ENCODE peak calls at places on chromosomes 12 and 14, in six cellular contexts. One of them, this sample, is unnamed.

GRCh38 chr12:41190360-41190759 is 2.2 kb downstream of the PDZRN4 start:
- DNase-seq in K562: no peak
- DNase-seq in A549: peak
- DNase-seq in suprapubic skin: no peak
- DNase-seq in mesenchymal stem cell: peak
- DNase-seq in dorsolateral prefrontal cortex: peak
- DNase-seq in this sample: no peak

GRCh38 chr12:72677187-72677586 is 405.0 kb downstream of the TRHDE start:
- DNase-seq in A549: no peak
- DNase-seq in mesenchymal stem cell: peak
- DNase-seq in suprapubic skin: no peak
- DNase-seq in K562: no peak
- DNase-seq in dorsolateral prefrontal cortex: no peak
- DNase-seq in this sample: no peak

GRCh38 chr12:18967814-18968213 is 161.7 kb upstream of the PLEKHA5 start:
- DNase-seq in mesenchymal stem cell: no peak
- DNase-seq in dorsolateral prefrontal cortex: no peak
- DNase-seq in K562: no peak
- DNase-seq in A549: no peak
- DNase-seq in suprapubic skin: no peak
- DNase-seq in this sample: no peak

GRCh38 chr12:128807161-128807724 is 16.5 kb downstream of the SLC15A4 start:
- DNase-seq in suprapubic skin: peak
- DNase-seq in mesenchymal stem cell: no peak
- DNase-seq in K562: no peak
- DNase-seq in dorsolateral prefrontal cortex: peak
- DNase-seq in A549: no peak
- DNase-seq in this sample: no peak

GRCh38 chr12:10027311-10028099 is 3.0 kb upstream of the CLEC9A start:
- DNase-seq in dorsolateral prefrontal cortex: no peak
- DNase-seq in K562: no peak
- DNase-seq in suprapubic skin: no peak
- DNase-seq in mesenchymal stem cell: peak
- DNase-seq in A549: no peak
- DNase-seq in this sample: no peak

GRCh38 chr12:52539024-52539820 is 13.7 kb downstream of the KRT71 start:
- DNase-seq in K562: no peak
- DNase-seq in mesenchymal stem cell: peak
- DNase-seq in dorsolateral prefrontal cortex: no peak
- DNase-seq in suprapubic skin: no peak
- DNase-seq in A549: peak
- DNase-seq in this sample: no peak

GRCh38 chr12:113260127-113260526 is 38.9 kb downstream of the TPCN1 start:
- DNase-seq in A549: no peak
- DNase-seq in dorsolateral prefrontal cortex: no peak
- DNase-seq in mesenchymal stem cell: no peak
- DNase-seq in suprapubic skin: no peak
- DNase-seq in K562: no peak
- DNase-seq in this sample: no peak

GRCh38 chr12:57881035-57881973 is 34.8 kb upstream of the CTDSP2 start:
- DNase-seq in K562: no peak
- DNase-seq in dorsolateral prefrontal cortex: no peak
- DNase-seq in suprapubic skin: peak
- DNase-seq in mesenchymal stem cell: no peak
- DNase-seq in A549: no peak
- DNase-seq in this sample: no peak

GRCh38 chr12:123267991-123268843 is 3.4 kb downstream of the CDK2AP1 start:
- DNase-seq in mesenchymal stem cell: no peak
- DNase-seq in K562: no peak
- DNase-seq in dorsolateral prefrontal cortex: peak
- DNase-seq in A549: no peak
- DNase-seq in suprapubic skin: no peak
- DNase-seq in this sample: no peak

GRCh38 chr14:77059276-77059934 is 30.9 kb upstream of the IRF2BPL start:
- DNase-seq in A549: peak
- DNase-seq in mesenchymal stem cell: peak
- DNase-seq in dorsolateral prefrontal cortex: peak
- DNase-seq in suprapubic skin: no peak
- DNase-seq in K562: peak
- DNase-seq in this sample: no peak

GRCh38 chr12:113222730-113223531 is 1.7 kb downstream of the TPCN1 start:
- DNase-seq in suprapubic skin: peak
- DNase-seq in A549: peak
- DNase-seq in mesenchymal stem cell: peak
- DNase-seq in K562: no peak
- DNase-seq in dorsolateral prefrontal cortex: no peak
- DNase-seq in this sample: peak

GRCh38 chr12:53757095-53757770 is 5.5 kb upstream of the CISTR start:
- DNase-seq in K562: peak
- DNase-seq in suprapubic skin: peak
- DNase-seq in dorsolateral prefrontal cortex: peak
- DNase-seq in A549: peak
- DNase-seq in mesenchymal stem cell: peak
- DNase-seq in this sample: peak

GRCh38 chr12:51262758-51263177 is 7.4 kb downstream of the SMAGP start:
- DNase-seq in K562: peak
- DNase-seq in dorsolateral prefrontal cortex: no peak
- DNase-seq in A549: peak
- DNase-seq in suprapubic skin: peak
- DNase-seq in mesenchymal stem cell: peak
- DNase-seq in this sample: no peak

GRCh38 chr14:74459289-74459946 is 33.4 kb upstream of the SYNDIG1L start:
- DNase-seq in suprapubic skin: no peak
- DNase-seq in K562: peak
- DNase-seq in A549: peak
- DNase-seq in dorsolateral prefrontal cortex: no peak
- DNase-seq in mesenchymal stem cell: peak
- DNase-seq in this sample: peak

GRCh38 chr12:7042847-7043246 is 17.7 kb upstream of the C1S start:
- DNase-seq in suprapubic skin: no peak
- DNase-seq in K562: peak
- DNase-seq in mesenchymal stem cell: peak
- DNase-seq in dorsolateral prefrontal cortex: no peak
- DNase-seq in A549: peak
- DNase-seq in this sample: peak

GRCh38 chr14:37889087-37889486 is 293.7 kb downstream of the TTC6 start:
- DNase-seq in mesenchymal stem cell: no peak
- DNase-seq in dorsolateral prefrontal cortex: no peak
- DNase-seq in A549: no peak
- DNase-seq in suprapubic skin: no peak
- DNase-seq in K562: no peak
- DNase-seq in this sample: no peak

GRCh38 chr12:6294533-6295186 is 15.8 kb upstream of the PLEKHG6 start:
- DNase-seq in dorsolateral prefrontal cortex: no peak
- DNase-seq in K562: no peak
- DNase-seq in A549: no peak
- DNase-seq in suprapubic skin: no peak
- DNase-seq in mesenchymal stem cell: peak
- DNase-seq in this sample: no peak

GRCh38 chr14:57150449-57150848 is 118.3 kb downstream of the EXOC5 start:
- DNase-seq in mesenchymal stem cell: no peak
- DNase-seq in A549: no peak
- DNase-seq in suprapubic skin: no peak
- DNase-seq in dorsolateral prefrontal cortex: no peak
- DNase-seq in K562: no peak
- DNase-seq in this sample: no peak

DNA sequence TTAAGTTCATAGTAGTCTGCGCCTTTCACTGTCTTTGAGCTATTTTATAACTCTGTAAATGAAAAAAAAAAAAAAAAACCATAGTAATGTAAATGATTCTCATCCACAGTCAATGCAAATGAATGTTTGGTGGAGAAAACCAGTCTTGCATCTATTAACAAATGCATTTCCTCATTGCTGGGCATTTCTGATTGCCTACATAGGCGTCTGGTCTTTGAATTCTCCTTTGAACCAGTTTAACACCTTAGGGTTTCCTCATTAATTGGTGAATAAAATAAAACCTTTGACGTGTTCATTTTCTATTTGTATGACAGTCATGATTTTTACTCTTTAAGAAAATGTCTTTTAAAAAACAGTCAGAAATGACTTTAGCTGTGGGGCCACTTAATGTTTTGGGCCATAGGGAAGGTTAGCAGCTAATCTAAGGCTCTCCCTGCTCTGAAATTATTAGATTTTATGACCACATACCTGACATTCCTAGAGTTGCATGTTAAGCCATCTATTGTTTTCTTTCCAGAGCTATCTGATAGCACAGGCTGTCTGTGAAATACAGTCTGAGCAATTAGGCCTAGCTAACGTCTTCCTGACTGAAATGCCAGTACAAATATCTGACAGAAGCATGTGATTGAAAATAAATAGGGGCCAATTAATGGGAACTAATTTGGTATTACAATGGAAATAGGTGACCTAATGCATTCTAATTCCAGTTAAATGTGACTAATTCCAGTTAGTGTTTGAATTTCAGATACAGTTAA is 114.9 kb downstream of the C12orf75 start:
- DNase-seq in K562: no peak
- DNase-seq in mesenchymal stem cell: no peak
- DNase-seq in dorsolateral prefrontal cortex: no peak
- DNase-seq in A549: no peak
- DNase-seq in suprapubic skin: no peak
- DNase-seq in this sample: no peak
- H3K27ac ChIP-seq in K562: no peak
- H3K27ac ChIP-seq in mesenchymal stem cell: peak
- H3K27ac ChIP-seq in dorsolateral prefrontal cortex: no peak
- H3K27ac ChIP-seq in A549: no peak
- H3K27ac ChIP-seq in suprapubic skin: no peak
- H3K27ac ChIP-seq in this sample: no peak

GRCh38 chr14:52850520-52850919 is 59.1 kb upstream of the GNPNAT1 start:
- DNase-seq in suprapubic skin: no peak
- DNase-seq in K562: no peak
- DNase-seq in dorsolateral prefrontal cortex: no peak
- DNase-seq in mesenchymal stem cell: no peak
- DNase-seq in A549: no peak
- DNase-seq in this sample: no peak

GRCh38 chr14:52853522-52853854 is 62.1 kb upstream of the GNPNAT1 start:
- DNase-seq in mesenchymal stem cell: no peak
- DNase-seq in A549: no peak
- DNase-seq in suprapubic skin: no peak
- DNase-seq in dorsolateral prefrontal cortex: no peak
- DNase-seq in K562: no peak
- DNase-seq in this sample: no peak

GRCh38 chr14:52856139-52856538 is 64.7 kb upstream of the GNPNAT1 start:
- DNase-seq in suprapubic skin: no peak
- DNase-seq in mesenchymal stem cell: no peak
- DNase-seq in K562: no peak
- DNase-seq in dorsolateral prefrontal cortex: no peak
- DNase-seq in A549: no peak
- DNase-seq in this sample: no peak

GRCh38 chr14:52848626-52849025 is 57.2 kb upstream of the GNPNAT1 start:
- DNase-seq in K562: no peak
- DNase-seq in dorsolateral prefrontal cortex: no peak
- DNase-seq in suprapubic skin: no peak
- DNase-seq in A549: no peak
- DNase-seq in mesenchymal stem cell: peak
- DNase-seq in this sample: no peak

DNA sequence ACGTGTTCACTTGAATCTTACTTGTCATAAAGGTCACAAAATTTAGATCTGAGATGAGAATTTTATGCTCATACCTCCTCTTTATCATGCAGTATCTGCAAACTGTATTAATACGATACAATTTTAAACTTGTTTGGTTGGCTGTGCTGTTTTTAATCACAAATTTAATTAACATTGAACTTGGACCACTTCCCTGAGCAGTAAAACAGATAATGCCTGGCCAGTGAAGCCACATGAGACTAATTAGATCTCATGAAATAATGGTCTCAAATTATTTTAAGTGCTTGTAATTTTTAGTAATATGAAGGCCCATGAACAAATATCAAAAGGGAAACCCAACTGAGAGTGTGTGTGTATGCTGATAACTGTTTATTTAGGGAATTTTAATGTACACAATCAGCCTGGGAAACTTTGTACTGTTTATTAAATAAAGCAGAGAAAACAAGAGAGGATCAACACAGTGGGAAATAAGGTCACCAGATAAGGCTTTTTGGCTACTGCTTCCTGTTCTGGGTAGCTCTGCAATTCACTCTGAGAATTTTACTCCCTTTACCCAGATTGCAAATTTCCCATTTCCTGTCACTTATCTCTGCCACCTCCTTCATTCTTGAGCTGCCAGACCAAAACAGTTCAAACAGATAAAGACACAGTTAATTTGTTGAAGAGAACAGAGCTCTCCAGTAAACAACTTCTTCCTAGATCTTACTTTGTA is 61.6 kb upstream of the GNPNAT1 start:
- DNase-seq in dorsolateral prefrontal cortex: no peak
- DNase-seq in A549: no peak
- DNase-seq in mesenchymal stem cell: peak
- DNase-seq in K562: no peak
- DNase-seq in suprapubic skin: no peak
- DNase-seq in this sample: no peak
- H3K27ac ChIP-seq in dorsolateral prefrontal cortex: no peak
- H3K27ac ChIP-seq in A549: no peak
- H3K27ac ChIP-seq in mesenchymal stem cell: no peak
- H3K27ac ChIP-seq in K562: no peak
- H3K27ac ChIP-seq in suprapubic skin: no peak
- H3K27ac ChIP-seq in this sample: no peak

DNA sequence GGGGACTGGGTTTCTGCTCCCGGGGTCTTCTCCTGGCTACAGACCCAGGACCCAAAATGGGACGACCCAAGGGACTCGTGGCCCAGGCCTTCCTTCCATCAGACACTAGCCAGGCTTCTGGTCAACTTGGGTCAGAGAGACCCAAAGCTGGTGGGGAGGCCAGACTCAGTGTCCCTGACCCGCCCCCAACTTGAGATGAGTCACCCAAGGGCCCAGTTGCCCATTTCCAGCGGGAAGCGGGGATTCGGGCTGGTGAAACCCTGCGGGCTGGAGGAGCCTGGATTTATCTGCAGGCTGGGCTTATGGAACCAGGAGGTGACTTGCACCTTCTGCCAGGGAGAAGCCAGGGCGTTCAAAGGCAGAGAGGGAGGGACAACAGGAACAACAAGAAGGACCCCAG is 81.5 kb downstream of the RFLNA start:
- DNase-seq in dorsolateral prefrontal cortex: no peak
- DNase-seq in K562: no peak
- DNase-seq in A549: no peak
- DNase-seq in suprapubic skin: no peak
- DNase-seq in mesenchymal stem cell: peak
- DNase-seq in this sample: no peak
- H3K27ac ChIP-seq in dorsolateral prefrontal cortex: peak
- H3K27ac ChIP-seq in K562: no peak
- H3K27ac ChIP-seq in A549: peak
- H3K27ac ChIP-seq in suprapubic skin: no peak
- H3K27ac ChIP-seq in mesenchymal stem cell: peak
- H3K27ac ChIP-seq in this sample: no peak

DNA sequence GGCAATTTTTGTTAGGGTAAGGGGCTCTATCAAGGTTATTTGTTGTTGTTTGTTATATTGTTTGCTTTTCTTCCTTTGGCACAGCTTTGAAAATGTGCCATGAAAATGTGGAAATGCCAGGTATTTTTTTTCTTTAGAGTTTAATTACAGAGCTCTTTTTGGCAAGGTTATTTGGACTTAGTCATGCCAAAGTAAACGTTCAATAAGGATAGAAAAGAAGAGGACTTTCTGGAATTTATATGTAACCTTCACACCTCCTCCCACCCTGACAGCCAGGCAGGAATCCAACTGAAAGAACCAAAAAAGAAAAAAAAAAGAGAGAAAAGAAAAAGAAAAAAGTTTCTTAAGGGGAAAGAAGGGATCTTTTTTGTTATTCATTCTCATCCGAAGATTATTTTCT is 217.8 kb downstream of the KITLG start:
- DNase-seq in A549: no peak
- DNase-seq in dorsolateral prefrontal cortex: no peak
- DNase-seq in suprapubic skin: no peak
- DNase-seq in K562: no peak
- DNase-seq in mesenchymal stem cell: no peak
- DNase-seq in this sample: no peak
- H3K27ac ChIP-seq in A549: peak
- H3K27ac ChIP-seq in dorsolateral prefrontal cortex: no peak
- H3K27ac ChIP-seq in suprapubic skin: no peak
- H3K27ac ChIP-seq in K562: no peak
- H3K27ac ChIP-seq in mesenchymal stem cell: no peak
- H3K27ac ChIP-seq in this sample: no peak

This sample was measured in CD4-positive, CD25-positive, alpha-beta regulatory T cell.